ENCODE peak calls at places on chromosomes 13 and 19, in four cellular contexts. L is HepG2, Y is GM12878, D is H1. Z is an unnamed sample.

GRCh38 chr19:38831142-38831605 is 420 bp downstream of the ECH1 start:
- DNase-seq in D (no peak), Y (no peak), L (peak), Z (no peak)

GRCh38 chr19:588758-589692 is 656 bp upstream of the HCN2 start:
- DNase-seq in D (no peak), Y (no peak), L (no peak), Z (no peak)

GRCh38 chr13:31913459-31913858 is 118.1 kb upstream of the FRY start:
- DNase-seq in D (no peak), L (no peak), Y (no peak), Z (no peak)

GRCh38 chr19:58338825-58339558 is 12.2 kb downstream of the ZSCAN22 start:
- DNase-seq in D (peak), Y (no peak), L (no peak), Z (no peak)

GRCh38 chr13:112456138-112457056 is 80.2 kb downstream of the SPACA7 start:
- DNase-seq in L (no peak), D (peak), Y (no peak), Z (no peak)

GRCh38 chr13:21696865-21697448 is 26.1 kb downstream of the FGF9 start:
- DNase-seq in L (peak), Y (no peak), D (no peak), Z (no peak)

GRCh38 chr13:111491021-111491420 is 170.6 kb downstream of the TEX29 start:
- DNase-seq in L (no peak), D (no peak), Y (no peak), Z (no peak)

GRCh38 chr19:15154002-15154612 is 46.7 kb downstream of the NOTCH3 start:
- DNase-seq in L (peak), Y (no peak), D (peak), Z (no peak)

GRCh38 chr19:27885361-27885760 is 1327.6 kb downstream of the UQCRFS1 start:
- DNase-seq in D (no peak), Y (no peak), L (no peak), Z (peak)

GRCh38 chr19:47094557-47095517 is 18.7 kb downstream of the ZC3H4 start:
- DNase-seq in D (no peak), Y (no peak), L (peak), Z (no peak)

GRCh38 chr13:100987993-100988392 is 313.4 kb upstream of the TMTC4 start:
- DNase-seq in L (no peak), D (no peak), Y (no peak), Z (peak)

DNA sequence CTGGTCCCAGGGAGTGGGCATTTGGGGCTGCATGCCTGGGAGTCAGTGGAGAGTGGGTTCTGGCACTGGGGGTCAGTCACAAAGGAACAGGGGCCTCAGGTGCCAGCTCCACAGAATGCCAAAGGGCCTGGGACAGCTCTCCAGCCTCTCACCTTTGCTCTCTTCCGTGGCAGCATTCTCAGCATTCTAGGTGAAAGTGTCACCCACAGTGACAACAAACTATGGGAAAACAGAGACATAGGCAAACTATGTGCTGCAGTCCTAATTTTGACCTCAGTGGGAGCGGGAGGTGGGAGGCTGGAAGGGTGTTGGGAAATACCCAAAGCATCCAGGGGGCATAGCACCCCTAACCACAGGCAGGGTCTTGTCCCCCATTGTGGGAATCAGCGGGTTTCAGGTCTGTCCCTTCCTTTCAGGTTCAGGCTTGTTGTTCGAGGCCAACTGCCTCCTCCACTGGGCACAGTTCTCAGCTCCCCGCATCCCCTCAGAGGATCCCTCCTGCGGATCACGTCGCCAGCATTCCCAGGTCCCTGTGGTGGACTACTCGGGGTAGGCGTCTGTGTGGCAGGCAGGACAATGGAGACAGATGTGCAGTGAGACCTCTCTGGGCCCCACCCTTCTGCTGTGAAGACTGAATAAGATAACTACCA is 52.4 kb downstream of the TSHZ3 start:
- DNase-seq in L (no peak), D (no peak), Y (no peak), Z (no peak)
- H3K4me3 ChIP-seq in L (no peak), D (no peak), Y (no peak), Z (no peak)

GRCh38 chr13:49694446-49694845 is 3.2 kb upstream of the EBPL start:
- DNase-seq in L (no peak), D (no peak), Y (no peak), Z (no peak)

GRCh38 chr13:49690990-49691886 is at the start of gene EBPL:
- DNase-seq in Y (peak), L (peak), D (peak), Z (peak)

GRCh38 chr13:49690133-49690989 is 925 bp downstream of the EBPL start:
- DNase-seq in Y (no peak), L (peak), D (no peak), Z (no peak)

GRCh38 chr13:49693877-49694276 is 2.6 kb upstream of the EBPL start:
- DNase-seq in L (no peak), Y (no peak), D (peak), Z (no peak)

GRCh38 chr13:49693191-49693733 is 2.0 kb upstream of the EBPL start:
- DNase-seq in D (no peak), Y (no peak), L (no peak), Z (no peak)
- TF ChIP-seq SUZ12 in D (no peak), Y (no peak), L (no peak), Z (no peak)

GRCh38 chr19:48962029-48962848 is 2.9 kb upstream of the FTL start:
- DNase-seq in D (peak), Y (no peak), L (peak), Z (no peak)
- TF ChIP-seq YY1 in D (no peak), Y (no peak), L (no peak), Z (no peak)

GRCh38 chr19:13029893-13030292 is 34.6 kb downstream of the NFIX start:
- DNase-seq in L (no peak), Y (no peak), D (peak), Z (no peak)

GRCh38 chr19:13032837-13033236 is 37.6 kb downstream of the NFIX start:
- DNase-seq in L (no peak), D (no peak), Y (no peak), Z (no peak)

GRCh38 chr19:13033244-13033643 is 38.0 kb downstream of the NFIX start:
- DNase-seq in Y (no peak), D (no peak), L (no peak), Z (no peak)

GRCh38 chr19:13033819-13034611 is 38.7 kb downstream of the NFIX start:
- DNase-seq in Y (no peak), L (peak), D (peak), Z (no peak)

DNA sequence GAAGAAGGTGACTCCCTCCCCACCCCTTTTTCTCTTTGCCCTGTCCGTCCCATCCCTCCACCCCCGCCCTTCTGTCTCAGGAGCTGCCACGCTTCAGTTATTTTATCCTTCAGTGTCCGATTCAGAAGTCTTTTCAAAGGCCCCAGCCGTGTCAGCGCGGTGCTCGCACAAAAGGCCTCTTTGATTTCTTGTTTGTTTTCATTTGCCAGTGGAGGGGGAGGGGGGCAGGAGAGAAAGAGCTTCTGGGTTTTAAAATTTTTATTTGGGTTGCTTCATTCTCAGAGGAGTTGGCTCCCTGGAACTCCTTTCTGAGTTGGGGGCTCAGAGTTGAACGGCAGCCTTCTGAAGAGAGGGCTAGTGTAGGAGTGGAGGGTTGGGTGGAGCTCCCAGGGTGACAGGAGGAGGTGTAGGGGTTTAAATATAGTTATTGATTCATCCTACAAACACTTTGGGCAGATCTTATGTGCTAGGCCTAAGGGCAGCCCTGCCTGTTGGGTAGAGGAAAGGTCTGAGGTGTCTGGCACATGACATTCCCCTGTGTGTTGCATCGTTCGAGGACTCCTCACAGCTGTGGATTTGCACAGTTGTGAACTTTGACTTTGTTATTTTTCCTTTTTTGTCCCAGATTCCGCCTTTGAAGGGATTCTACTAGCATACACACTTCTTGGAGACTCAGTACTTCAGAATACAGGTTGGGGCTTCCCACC is 36.8 kb downstream of the NFIX start:
- DNase-seq in D (no peak), Y (no peak), L (peak), Z (no peak)
- H3K4me3 ChIP-seq in D (no peak), Y (no peak), L (no peak), Z (no peak)

DNA sequence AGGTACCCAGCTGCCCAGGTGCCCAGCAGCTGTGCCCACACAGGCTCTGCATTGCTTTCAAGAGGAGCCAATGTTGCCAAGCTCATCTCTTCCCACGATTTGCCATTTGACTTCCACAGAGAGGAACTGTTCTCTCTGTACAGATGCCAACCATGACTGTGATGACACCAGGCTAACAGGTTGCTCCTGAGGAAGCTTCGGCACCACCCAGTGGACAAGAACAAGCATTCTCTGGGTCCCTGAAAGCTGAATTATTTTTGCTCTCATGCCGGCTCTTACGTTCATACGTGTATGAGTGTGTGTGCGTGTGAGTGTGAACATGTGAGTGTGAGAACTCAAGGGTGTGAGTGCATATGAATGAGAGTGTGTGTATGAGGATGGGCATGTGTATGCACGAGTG is 535.2 kb downstream of the LIG4 start:
- DNase-seq in L (no peak), Y (no peak), D (no peak), Z (no peak)
- TF ChIP-seq SUZ12 in L (no peak), Y (no peak), D (no peak), Z (no peak)

GRCh38 chr19:45451181-45451849 is 16.5 kb upstream of the FOSB start:
- DNase-seq in Y (no peak), L (no peak), D (no peak), Z (no peak)

GRCh38 chr19:45448425-45448756 is 19.4 kb upstream of the FOSB start:
- DNase-seq in L (no peak), D (no peak), Y (no peak), Z (no peak)

GRCh38 chr19:45450042-45450380 is 17.8 kb upstream of the FOSB start:
- DNase-seq in Y (no peak), D (no peak), L (no peak), Z (no peak)

GRCh38 chr19:45446944-45447343 is 20.9 kb upstream of the FOSB start:
- DNase-seq in Y (no peak), L (no peak), D (no peak), Z (no peak)

GRCh38 chr19:45448887-45449299 is 18.9 kb upstream of the FOSB start:
- DNase-seq in D (no peak), L (peak), Y (no peak), Z (no peak)
- TF ChIP-seq YY1 in D (no peak), L (no peak), Y (no peak), Z (no peak)

GRCh38 chr19:18648971-18649310 is 12.1 kb downstream of the KLHL26 start:
- DNase-seq in L (no peak), Y (no peak), D (no peak), Z (no peak)
- H3K4me3 ChIP-seq in L (no peak), Y (no peak), D (no peak), Z (no peak)

GRCh38 chr19:32691952-32692726 is 518 bp downstream of the NUDT19 start:
- DNase-seq in Y (no peak), L (no peak), D (peak), Z (no peak)
- TF ChIP-seq SUZ12 in Y (no peak), L (no peak), D (peak), Z (no peak)

DNA sequence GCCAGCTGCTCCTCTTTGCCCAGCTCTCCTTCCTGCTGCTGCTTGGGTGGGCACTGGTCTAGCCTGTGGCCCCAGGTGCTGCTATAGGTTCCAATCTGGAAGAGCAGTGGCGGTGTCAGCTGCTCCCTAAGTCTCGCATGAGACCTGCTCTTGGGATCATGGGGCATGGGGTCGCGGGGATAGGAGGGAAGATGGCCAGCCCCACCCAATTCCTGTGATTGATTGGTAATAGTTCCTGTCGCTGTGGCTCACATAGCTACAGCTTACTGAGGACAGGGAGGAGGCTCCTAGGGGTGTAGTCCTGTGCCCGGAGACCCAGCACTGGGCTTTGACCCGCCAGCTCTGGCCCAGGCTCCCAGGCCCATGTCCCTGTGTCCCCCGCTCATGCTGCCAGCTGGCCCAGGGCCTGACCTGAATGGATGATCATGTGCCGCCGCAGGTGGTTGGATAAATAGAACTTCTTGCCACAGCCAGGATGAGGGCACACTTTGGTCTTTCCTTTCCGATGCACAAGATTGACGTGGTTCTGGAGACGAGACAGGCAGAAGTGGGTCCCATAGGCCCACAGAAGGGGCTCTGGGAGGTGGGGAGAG is 4.5 kb upstream of the ELAVL3 start:
- DNase-seq in Y (no peak), L (no peak), D (no peak), Z (no peak)
- TF ChIP-seq YY1 in Y (no peak), L (no peak), D (no peak), Z (no peak)

Z was measured in NT2/D1.